ENCODE peak calls at places on chromosomes 12 and 14, in seven cellular contexts. One of them, this sample, is unnamed.
A peak's percentile ranks its signal among the peaks of the same experiment; 100 is the strongest.

GRCh38 chr12:89856431-89856830 is 147.8 kb upstream of the ATP2B1 start:
- DNase-seq in HepG2: no peak
- DNase-seq in CD4-positive, alpha-beta memory T cell: no peak
- DNase-seq in pancreas: no peak
- DNase-seq in CD8-positive, alpha-beta memory T cell: no peak
- DNase-seq in GM06990: peak; percentile 58
- DNase-seq in RWPE2: no peak
- DNase-seq in this sample: no peak

GRCh38 chr14:102185360-102185759 is 45.7 kb downstream of the WDR20 start:
- DNase-seq in HepG2: peak; percentile 73
- DNase-seq in CD4-positive, alpha-beta memory T cell: no peak
- DNase-seq in pancreas: no peak
- DNase-seq in CD8-positive, alpha-beta memory T cell: no peak
- DNase-seq in GM06990: no peak
- DNase-seq in RWPE2: no peak
- DNase-seq in this sample: no peak

GRCh38 chr12:47795121-47795813 is 22.2 kb downstream of the SLC48A1 start:
- DNase-seq in HepG2: no peak
- DNase-seq in CD4-positive, alpha-beta memory T cell: no peak
- DNase-seq in pancreas: no peak
- DNase-seq in CD8-positive, alpha-beta memory T cell: no peak
- DNase-seq in GM06990: no peak
- DNase-seq in RWPE2: no peak
- DNase-seq in this sample: no peak

GRCh38 chr12:47754881-47755280 is 3.8 kb downstream of the RAPGEF3 start:
- DNase-seq in HepG2: no peak
- DNase-seq in CD4-positive, alpha-beta memory T cell: no peak
- DNase-seq in pancreas: peak; percentile 88
- DNase-seq in CD8-positive, alpha-beta memory T cell: no peak
- DNase-seq in GM06990: no peak
- DNase-seq in RWPE2: no peak
- DNase-seq in this sample: peak; percentile 86

GRCh38 chr12:72432037-72432604 is 160.0 kb downstream of the TRHDE start:
- DNase-seq in HepG2: peak; percentile 3
- DNase-seq in CD4-positive, alpha-beta memory T cell: no peak
- DNase-seq in pancreas: peak; percentile 42
- DNase-seq in CD8-positive, alpha-beta memory T cell: no peak
- DNase-seq in GM06990: no peak
- DNase-seq in RWPE2: no peak
- DNase-seq in this sample: no peak

GRCh38 chr12:26750531-26751171 is 82.3 kb downstream of the ITPR2 start:
- DNase-seq in HepG2: no peak
- DNase-seq in CD4-positive, alpha-beta memory T cell: no peak
- DNase-seq in pancreas: no peak
- DNase-seq in CD8-positive, alpha-beta memory T cell: no peak
- DNase-seq in GM06990: no peak
- DNase-seq in RWPE2: no peak
- DNase-seq in this sample: no peak

GRCh38 chr12:30797689-30798088 is 42.9 kb upstream of the CAPRIN2 start:
- DNase-seq in HepG2: no peak
- DNase-seq in CD4-positive, alpha-beta memory T cell: no peak
- DNase-seq in pancreas: no peak
- DNase-seq in CD8-positive, alpha-beta memory T cell: no peak
- DNase-seq in GM06990: no peak
- DNase-seq in RWPE2: no peak
- DNase-seq in this sample: no peak

GRCh38 chr12:32261638-32262037 is 137.7 kb upstream of the FGD4 start:
- DNase-seq in HepG2: peak; percentile 8
- DNase-seq in CD4-positive, alpha-beta memory T cell: no peak
- DNase-seq in pancreas: no peak
- DNase-seq in CD8-positive, alpha-beta memory T cell: no peak
- DNase-seq in GM06990: no peak
- DNase-seq in RWPE2: no peak
- DNase-seq in this sample: no peak

GRCh38 chr14:88516742-88517418 is 37.9 kb downstream of the PTPN21 start:
- DNase-seq in HepG2: peak; percentile 52
- DNase-seq in CD4-positive, alpha-beta memory T cell: no peak
- DNase-seq in pancreas: no peak
- DNase-seq in CD8-positive, alpha-beta memory T cell: no peak
- DNase-seq in GM06990: no peak
- DNase-seq in RWPE2: no peak
- DNase-seq in this sample: no peak

GRCh38 chr14:77376380-77376770 is 519 bp downstream of the TMED8 start:
- DNase-seq in HepG2: no peak
- DNase-seq in CD4-positive, alpha-beta memory T cell: peak; percentile 48
- DNase-seq in pancreas: peak; percentile 31
- DNase-seq in CD8-positive, alpha-beta memory T cell: no peak
- DNase-seq in GM06990: no peak
- DNase-seq in RWPE2: peak; percentile 63
- DNase-seq in this sample: peak; percentile 52

GRCh38 chr12:88208661-88209060 is 66.6 kb downstream of the TMTC3 start:
- DNase-seq in HepG2: no peak
- DNase-seq in CD4-positive, alpha-beta memory T cell: no peak
- DNase-seq in pancreas: no peak
- DNase-seq in CD8-positive, alpha-beta memory T cell: no peak
- DNase-seq in GM06990: no peak
- DNase-seq in RWPE2: no peak
- DNase-seq in this sample: no peak

GRCh38 chr12:12376636-12377448 is 20.0 kb downstream of the BORCS5 start:
- DNase-seq in HepG2: peak; percentile 81
- DNase-seq in CD4-positive, alpha-beta memory T cell: peak; percentile 62
- DNase-seq in pancreas: no peak
- DNase-seq in CD8-positive, alpha-beta memory T cell: peak; percentile 76
- DNase-seq in GM06990: peak; percentile 57
- DNase-seq in RWPE2: no peak
- DNase-seq in this sample: no peak

GRCh38 chr12:98644433-98644711 is 216 bp downstream of the IKBIP start:
- DNase-seq in HepG2: no peak
- DNase-seq in CD4-positive, alpha-beta memory T cell: no peak
- DNase-seq in pancreas: no peak
- DNase-seq in CD8-positive, alpha-beta memory T cell: no peak
- DNase-seq in GM06990: no peak
- DNase-seq in RWPE2: peak; percentile 79
- DNase-seq in this sample: no peak

GRCh38 chr12:68291396-68292036 is 38.1 kb upstream of the IL22 start:
- DNase-seq in HepG2: no peak
- DNase-seq in CD4-positive, alpha-beta memory T cell: no peak
- DNase-seq in pancreas: no peak
- DNase-seq in CD8-positive, alpha-beta memory T cell: no peak
- DNase-seq in GM06990: no peak
- DNase-seq in RWPE2: no peak
- DNase-seq in this sample: no peak

GRCh38 chr12:44184499-44185206 is 348.8 kb downstream of the TMEM117 start:
- DNase-seq in HepG2: no peak
- DNase-seq in CD4-positive, alpha-beta memory T cell: no peak
- DNase-seq in pancreas: no peak
- DNase-seq in CD8-positive, alpha-beta memory T cell: no peak
- DNase-seq in GM06990: peak; percentile 36
- DNase-seq in RWPE2: no peak
- DNase-seq in this sample: no peak

GRCh38 chr14:102088012-102088792 is 1.4 kb upstream of the HSP90AA1 start:
- DNase-seq in HepG2: no peak
- DNase-seq in CD4-positive, alpha-beta memory T cell: peak; percentile 60
- DNase-seq in pancreas: peak; percentile 48
- DNase-seq in CD8-positive, alpha-beta memory T cell: peak; percentile 33
- DNase-seq in GM06990: peak; percentile 80
- DNase-seq in RWPE2: no peak
- DNase-seq in this sample: peak; percentile 83

DNA sequence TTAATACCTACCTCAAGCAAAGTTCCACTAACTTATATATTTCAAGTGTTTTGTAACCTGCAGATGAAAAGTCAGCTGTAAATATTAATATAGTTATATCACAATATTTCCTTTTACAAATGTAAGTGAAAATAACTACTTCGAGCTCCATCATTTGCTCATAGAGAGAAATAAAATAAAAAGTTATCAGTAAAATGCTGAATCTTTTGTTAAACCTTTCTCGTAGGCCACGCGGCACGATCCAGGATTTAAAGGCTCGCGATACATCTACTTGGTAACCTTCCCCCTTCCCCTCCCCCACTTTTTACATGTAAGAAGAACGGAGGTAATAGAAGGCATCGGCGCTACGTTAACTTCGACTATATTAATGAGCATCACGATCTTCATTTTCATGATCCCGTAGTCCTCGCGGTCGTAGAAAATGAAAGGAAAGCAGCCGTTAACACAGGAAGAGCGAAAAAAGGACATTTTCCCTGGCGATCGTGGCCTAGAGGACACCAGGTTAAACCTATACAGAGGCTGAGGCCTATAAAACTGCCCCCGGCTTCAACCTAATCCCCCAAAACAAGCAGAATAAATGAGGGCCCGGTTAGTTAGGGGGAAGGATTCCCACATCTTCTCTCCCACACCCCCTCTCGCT is 510 bp downstream of the HNRNPC start:
- DNase-seq in HepG2: peak; percentile 77
- DNase-seq in CD4-positive, alpha-beta memory T cell: peak; percentile 61
- DNase-seq in pancreas: no peak
- DNase-seq in CD8-positive, alpha-beta memory T cell: peak; percentile 37
- DNase-seq in GM06990: no peak
- DNase-seq in RWPE2: no peak
- DNase-seq in this sample: no peak
- H3K36me3 ChIP-seq in HepG2: peaks cover 32% of the 10 kb centered on the region
- H3K36me3 ChIP-seq in CD4-positive, alpha-beta memory T cell: peaks cover 13% of the 10 kb centered on the region
- H3K36me3 ChIP-seq in pancreas: peaks cover 5% of the 10 kb centered on the region
- H3K36me3 ChIP-seq in CD8-positive, alpha-beta memory T cell: peaks cover 27% of the 10 kb centered on the region
- H3K36me3 ChIP-seq in GM06990: peaks cover 8% of the 10 kb centered on the region
- H3K36me3 ChIP-seq in RWPE2: peaks cover 53% of the 10 kb centered on the region
- H3K36me3 ChIP-seq in this sample: peaks cover 42% of the 10 kb centered on the region

GRCh38 chr12:57185403-57185802 is 31.2 kb upstream of the NXPH4 start:
- DNase-seq in HepG2: no peak
- DNase-seq in CD4-positive, alpha-beta memory T cell: peak; percentile 5
- DNase-seq in pancreas: no peak
- DNase-seq in CD8-positive, alpha-beta memory T cell: no peak
- DNase-seq in GM06990: no peak
- DNase-seq in RWPE2: no peak
- DNase-seq in this sample: no peak

GRCh38 chr12:57185906-57186508 is 30.6 kb upstream of the NXPH4 start:
- DNase-seq in HepG2: no peak
- DNase-seq in CD4-positive, alpha-beta memory T cell: peak; percentile 27
- DNase-seq in pancreas: no peak
- DNase-seq in CD8-positive, alpha-beta memory T cell: no peak
- DNase-seq in GM06990: no peak
- DNase-seq in RWPE2: no peak
- DNase-seq in this sample: no peak

GRCh38 chr12:57188090-57188425 is 28.5 kb upstream of the NXPH4 start:
- DNase-seq in HepG2: no peak
- DNase-seq in CD4-positive, alpha-beta memory T cell: peak; percentile 3
- DNase-seq in pancreas: no peak
- DNase-seq in CD8-positive, alpha-beta memory T cell: no peak
- DNase-seq in GM06990: no peak
- DNase-seq in RWPE2: no peak
- DNase-seq in this sample: no peak

GRCh38 chr12:57190037-57190436 is 26.6 kb upstream of the NXPH4 start:
- DNase-seq in HepG2: no peak
- DNase-seq in CD4-positive, alpha-beta memory T cell: peak; percentile 1
- DNase-seq in pancreas: no peak
- DNase-seq in CD8-positive, alpha-beta memory T cell: no peak
- DNase-seq in GM06990: no peak
- DNase-seq in RWPE2: no peak
- DNase-seq in this sample: peak; percentile 67

DNA sequence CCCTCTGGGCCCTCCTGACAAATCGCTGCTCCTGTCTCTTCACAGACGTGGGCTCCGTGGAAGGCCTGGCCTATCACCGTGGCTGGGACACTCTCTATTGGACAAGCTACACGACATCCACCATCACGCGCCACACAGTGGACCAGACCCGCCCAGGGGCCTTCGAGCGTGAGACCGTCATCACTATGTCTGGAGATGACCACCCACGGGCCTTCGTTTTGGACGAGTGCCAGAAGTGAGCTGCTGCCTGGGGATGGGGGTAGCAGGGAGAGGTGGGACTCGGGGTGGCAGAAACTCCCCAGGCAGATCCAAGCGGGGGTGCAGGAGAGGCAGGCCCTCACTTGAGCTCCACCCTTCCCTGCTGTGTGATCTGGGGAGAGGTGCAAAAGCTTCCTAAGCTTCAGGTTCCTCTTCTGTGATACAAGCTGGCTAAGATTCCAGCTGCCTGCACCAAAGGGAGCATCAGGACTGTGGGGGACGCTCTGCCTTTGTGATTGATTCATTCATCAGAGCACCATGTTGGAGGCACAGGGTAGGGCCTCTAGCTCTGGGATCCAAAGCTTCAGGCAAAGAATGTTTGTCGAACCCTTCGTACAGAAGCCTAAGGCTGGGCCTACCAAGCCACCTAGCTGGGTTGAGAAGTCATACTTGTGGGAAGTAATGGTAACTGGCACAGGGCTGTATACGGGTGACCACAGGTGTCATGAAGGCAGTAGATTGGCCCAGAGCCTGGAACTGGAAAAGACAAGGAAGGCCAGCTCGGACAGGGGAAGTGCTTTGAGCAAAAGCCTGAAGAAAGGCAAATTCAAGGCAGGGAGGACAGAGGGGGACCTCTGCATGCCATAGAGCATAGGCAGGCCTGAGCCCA is 29.1 kb upstream of the NXPH4 start:
- DNase-seq in HepG2: no peak
- DNase-seq in CD4-positive, alpha-beta memory T cell: peak; percentile 22
- DNase-seq in pancreas: no peak
- DNase-seq in CD8-positive, alpha-beta memory T cell: no peak
- DNase-seq in GM06990: no peak
- DNase-seq in RWPE2: no peak
- DNase-seq in this sample: no peak
- H3K36me3 ChIP-seq in HepG2: peaks cover 92% of the 10 kb centered on the region
- H3K36me3 ChIP-seq in CD4-positive, alpha-beta memory T cell: no peaks in the 10 kb centered on the region
- H3K36me3 ChIP-seq in pancreas: no peaks in the 10 kb centered on the region
- H3K36me3 ChIP-seq in CD8-positive, alpha-beta memory T cell: no peaks in the 10 kb centered on the region
- H3K36me3 ChIP-seq in GM06990: no peaks in the 10 kb centered on the region
- H3K36me3 ChIP-seq in RWPE2: peaks cover 12% of the 10 kb centered on the region
- H3K36me3 ChIP-seq in this sample: peaks cover 90% of the 10 kb centered on the region

DNA sequence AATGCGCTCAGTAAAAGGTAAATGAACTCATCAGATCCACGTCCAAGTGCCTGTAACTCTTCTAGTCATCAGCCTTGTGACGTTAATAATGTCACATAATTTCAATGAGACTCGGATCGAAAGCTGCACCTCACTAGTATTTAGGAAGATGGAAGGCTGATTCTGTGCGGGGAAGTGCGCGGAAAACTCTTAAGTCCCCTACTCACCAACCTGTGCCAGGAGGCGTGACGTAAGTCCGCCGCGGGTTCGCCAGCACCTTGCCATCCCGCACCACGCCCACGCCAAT is 310 bp downstream of the OSGEP start:
- DNase-seq in HepG2: no peak
- DNase-seq in CD4-positive, alpha-beta memory T cell: peak; percentile 93
- DNase-seq in pancreas: no peak
- DNase-seq in CD8-positive, alpha-beta memory T cell: peak; percentile 86
- DNase-seq in GM06990: no peak
- DNase-seq in RWPE2: no peak
- DNase-seq in this sample: no peak
- H3K36me3 ChIP-seq in HepG2: peaks cover 58% of the 10 kb centered on the region
- H3K36me3 ChIP-seq in CD4-positive, alpha-beta memory T cell: peaks cover 57% of the 10 kb centered on the region
- H3K36me3 ChIP-seq in pancreas: peaks cover 37% of the 10 kb centered on the region
- H3K36me3 ChIP-seq in CD8-positive, alpha-beta memory T cell: peaks cover 59% of the 10 kb centered on the region
- H3K36me3 ChIP-seq in GM06990: peaks cover 25% of the 10 kb centered on the region
- H3K36me3 ChIP-seq in RWPE2: peaks cover 76% of the 10 kb centered on the region
- H3K36me3 ChIP-seq in this sample: peaks cover 65% of the 10 kb centered on the region

DNA sequence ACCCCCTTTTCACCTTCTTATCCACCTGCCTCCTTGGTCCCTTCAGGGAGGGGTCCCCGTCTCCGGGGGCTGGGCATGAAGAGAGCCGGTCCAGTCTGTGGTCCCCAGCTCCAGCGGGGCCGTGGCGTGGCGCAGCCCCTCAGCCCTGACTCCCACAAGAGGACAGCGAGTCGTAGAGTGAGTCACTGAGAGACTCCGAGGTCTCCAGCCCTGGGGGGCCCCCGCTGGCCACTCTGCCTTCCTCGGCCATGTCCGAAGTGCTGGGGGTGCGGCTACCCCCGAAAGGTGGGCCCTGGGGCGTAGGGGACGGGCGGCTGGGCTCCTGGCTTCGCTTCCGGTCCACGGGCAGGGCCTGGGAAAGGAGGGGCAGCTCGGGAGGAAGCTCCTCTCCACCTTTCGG is 36.5 kb downstream of the NCKAP5L start:
- DNase-seq in HepG2: no peak
- DNase-seq in CD4-positive, alpha-beta memory T cell: no peak
- DNase-seq in pancreas: no peak
- DNase-seq in CD8-positive, alpha-beta memory T cell: no peak
- DNase-seq in GM06990: no peak
- DNase-seq in RWPE2: no peak
- DNase-seq in this sample: no peak
- H3K36me3 ChIP-seq in HepG2: no peaks in the 10 kb centered on the region
- H3K36me3 ChIP-seq in CD4-positive, alpha-beta memory T cell: no peaks in the 10 kb centered on the region
- H3K36me3 ChIP-seq in pancreas: no peaks in the 10 kb centered on the region
- H3K36me3 ChIP-seq in CD8-positive, alpha-beta memory T cell: no peaks in the 10 kb centered on the region
- H3K36me3 ChIP-seq in GM06990: peaks cover 9% of the 10 kb centered on the region
- H3K36me3 ChIP-seq in RWPE2: peaks cover 2% of the 10 kb centered on the region
- H3K36me3 ChIP-seq in this sample: peaks cover 52% of the 10 kb centered on the region